ENCODE peak calls at places on chromosomes 2 and 18, in six cellular contexts. J is IMR-90, N is lower lobe of right lung, T is A673, U is left ventricle myocardium inferior, H is upper lobe of right lung. B is an unnamed sample.

GRCh38 chr18:8835556-8835955 is 130.2 kb downstream of the MTCL1 start:
- DNase-seq in J (peak), N (no peak), T (no peak), U (no peak), H (no peak), B (no peak)

GRCh38 chr2:55155764-55156221 is 76.3 kb downstream of the CLHC1 start:
- DNase-seq in J (peak), N (no peak), T (no peak), U (no peak), H (no peak), B (no peak)

GRCh38 chr2:180523629-180524340 is 456.6 kb upstream of the UBE2E3 start:
- DNase-seq in J (peak), N (no peak), T (no peak), U (no peak), H (no peak), B (no peak)

GRCh38 chr2:81077396-81077795 is 772.8 kb upstream of the LRRTM1 start:
- DNase-seq in J (no peak), N (no peak), T (no peak), U (no peak), H (no peak), B (no peak)

GRCh38 chr2:134227666-134228065 is 26.2 kb upstream of the MGAT5 start:
- DNase-seq in J (no peak), N (no peak), T (no peak), U (no peak), H (no peak), B (no peak)

GRCh38 chr2:223674998-223675609 is 72.9 kb upstream of the SCG2 start:
- DNase-seq in J (peak), N (no peak), T (peak), U (no peak), H (no peak), B (no peak)

GRCh38 chr2:94870392-94871225 is 621 bp upstream of the TEKT4 start:
- DNase-seq in J (no peak), N (peak), T (peak), U (peak), H (peak), B (peak)

GRCh38 chr2:227862741-227863588 is 8.5 kb upstream of the DAW1 start:
- DNase-seq in J (peak), N (no peak), T (peak), U (no peak), H (no peak), B (peak)

GRCh38 chr2:237901932-237902846 is 42.8 kb downstream of the RAMP1 start:
- DNase-seq in J (no peak), N (peak), T (no peak), U (no peak), H (peak), B (no peak)

GRCh38 chr2:111975053-111975552 is 76.7 kb downstream of the MERTK start:
- DNase-seq in J (peak), N (no peak), T (peak), U (no peak), H (no peak), B (no peak)

GRCh38 chr2:61179701-61180639 is 18.0 kb downstream of the C2orf74 start:
- DNase-seq in J (peak), N (no peak), T (peak), U (peak), H (no peak), B (peak)

GRCh38 chr2:122077114-122077513 is 321.7 kb downstream of the TSN start:
- DNase-seq in J (no peak), N (no peak), T (no peak), U (no peak), H (no peak), B (no peak)

GRCh38 chr2:232335859-232336215 is 42.7 kb upstream of the ALPP start:
- DNase-seq in J (no peak), N (peak), T (no peak), U (no peak), H (peak), B (no peak)

GRCh38 chr2:236101311-236101950 is 66.8 kb downstream of the GBX2 start:
- DNase-seq in J (no peak), N (no peak), T (no peak), U (no peak), H (no peak), B (no peak)

GRCh38 chr2:10654069-10654468 is 35.7 kb downstream of the NOL10 start:
- DNase-seq in J (peak), N (no peak), T (peak), U (no peak), H (no peak), B (no peak)

GRCh38 chr2:240388471-240389301 is 46.8 kb upstream of the GPC1 start:
- DNase-seq in J (no peak), N (peak), T (no peak), U (no peak), H (no peak), B (no peak)

GRCh38 chr2:54570925-54571694 is 115.0 kb downstream of the SPTBN1 start:
- DNase-seq in J (peak), N (peak), T (no peak), U (peak), H (peak), B (no peak)

GRCh38 chr2:8819194-8819593 is 18.2 kb downstream of the KIDINS220 start:
- DNase-seq in J (peak), N (no peak), T (no peak), U (no peak), H (no peak), B (no peak)

GRCh38 chr2:56448403-56448998 is 264.7 kb downstream of the CCDC85A start:
- DNase-seq in J (no peak), N (no peak), T (no peak), U (no peak), H (no peak), B (no peak)

GRCh38 chr2:215002500-215002899 is 135.9 kb downstream of the ABCA12 start:
- DNase-seq in J (peak), N (no peak), T (peak), U (no peak), H (no peak), B (no peak)

GRCh38 chr2:231900486-231900942 is 25.7 kb downstream of the NPPC start:
- DNase-seq in J (peak), N (peak), T (peak), U (peak), H (peak), B (peak)

GRCh38 chr2:29014811-29015414 is 33.8 kb downstream of the TOGARAM2 start:
- DNase-seq in J (peak), N (peak), T (peak), U (peak), H (no peak), B (peak)
- H3K4me3 ChIP-seq in J (no peak), N (no peak), T (no peak), U (peak), H (no peak), B (peak)

GRCh38 chr2:167127135-167127534 is 238.9 kb downstream of the XIRP2 start:
- DNase-seq in J (peak), N (no peak), T (peak), U (no peak), H (no peak), B (no peak)
- TF ChIP-seq CTCF in J (peak), N (peak), T (peak), U (peak), H (peak), B (peak)

DNA sequence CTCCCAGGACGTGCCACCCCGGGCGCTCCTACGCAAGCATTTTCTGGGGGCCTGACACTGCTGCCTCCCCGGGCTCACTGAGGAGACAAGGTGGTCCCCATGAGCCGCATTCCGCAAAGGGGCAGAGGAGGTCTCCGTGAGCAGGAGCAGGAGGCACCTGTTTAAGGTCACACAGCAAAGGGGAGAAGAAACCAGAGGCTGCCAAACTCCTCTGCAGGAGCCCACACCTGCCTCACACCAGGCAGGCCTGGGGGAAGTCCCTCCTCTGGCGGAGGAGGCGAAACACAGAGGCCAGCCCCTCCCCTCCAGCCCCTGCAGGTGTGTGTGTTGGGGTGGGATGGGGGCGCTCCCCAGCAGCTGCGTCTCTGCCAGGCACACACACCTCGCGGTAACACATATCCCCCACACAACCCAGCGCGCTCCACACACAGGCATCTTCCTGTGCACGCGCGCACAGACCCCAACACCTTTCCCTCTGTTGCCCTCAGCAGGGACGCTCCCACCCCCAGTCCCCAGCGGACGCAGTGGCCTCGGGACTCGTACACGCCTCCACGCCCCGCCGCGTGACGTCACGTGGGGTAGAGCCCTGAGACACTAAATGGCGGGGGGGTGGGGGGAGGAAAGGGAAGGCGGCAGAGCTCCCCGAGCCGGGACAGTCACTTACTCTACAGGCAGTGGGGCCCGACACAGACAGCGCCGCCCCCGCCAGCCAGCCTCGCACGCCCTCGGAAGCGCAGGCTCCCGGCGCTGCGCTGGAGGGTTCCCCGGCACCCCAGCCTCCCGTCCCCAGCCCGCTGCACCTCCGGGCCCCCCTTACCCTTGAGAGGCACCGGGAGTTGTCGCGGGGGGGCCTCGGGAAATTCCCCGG is 537 bp upstream of the WNT10A start:
- DNase-seq in J (no peak), N (peak), T (peak), U (no peak), H (peak), B (no peak)
- H3K27ac ChIP-seq in J (no peak), N (no peak), T (no peak), U (no peak), H (no peak), B (no peak)

GRCh38 chr18:26575865-26576217 is 27.5 kb upstream of the KCTD1 start:
- DNase-seq in J (no peak), N (no peak), T (no peak), U (no peak), H (no peak), B (no peak)
- H3K4me3 ChIP-seq in J (no peak), N (peak), T (no peak), U (peak), H (peak), B (no peak)

GRCh38 chr2:175107146-175107545 is 60.9 kb downstream of the ATF2 start:
- DNase-seq in J (peak), N (no peak), T (no peak), U (no peak), H (no peak), B (no peak)

GRCh38 chr2:175111200-175111657 is 56.8 kb downstream of the ATF2 start:
- DNase-seq in J (peak), N (no peak), T (peak), U (no peak), H (no peak), B (no peak)
- TF ChIP-seq CTCF in J (peak), N (peak), T (peak), U (peak), H (peak), B (peak)

GRCh38 chr2:138441916-138442315 is 59.7 kb upstream of the SPOPL start:
- DNase-seq in J (no peak), N (no peak), T (no peak), U (no peak), H (no peak), B (no peak)

GRCh38 chr2:138446043-138446442 is 55.5 kb upstream of the SPOPL start:
- DNase-seq in J (no peak), N (no peak), T (no peak), U (no peak), H (no peak), B (no peak)

GRCh38 chr2:138439733-138440132 is 61.8 kb upstream of the SPOPL start:
- DNase-seq in J (no peak), N (no peak), T (no peak), U (no peak), H (no peak), B (no peak)

GRCh38 chr2:138447889-138448570 is 53.5 kb upstream of the SPOPL start:
- DNase-seq in J (no peak), N (no peak), T (no peak), U (no peak), H (no peak), B (no peak)

DNA sequence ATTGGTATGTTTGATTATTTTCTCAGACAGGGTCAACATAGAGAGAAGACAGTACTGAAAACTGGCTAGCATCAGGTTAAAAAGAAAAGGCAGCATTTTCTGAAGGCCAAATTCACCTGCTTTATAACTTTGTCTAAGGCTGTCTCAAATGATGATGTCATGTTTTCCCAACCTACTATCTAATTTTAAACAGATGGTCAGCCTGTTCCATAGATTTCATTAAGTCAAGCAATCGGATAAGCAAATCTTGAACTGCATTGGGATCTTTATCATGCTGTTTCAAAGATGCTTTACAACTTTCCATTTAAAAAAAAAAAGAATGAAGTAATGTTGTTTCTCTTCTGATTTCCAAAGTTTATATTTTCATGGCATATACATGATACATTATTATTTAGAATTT is 56.3 kb upstream of the SPOPL start:
- DNase-seq in J (no peak), N (no peak), T (no peak), U (no peak), H (no peak), B (no peak)
- H3K27ac ChIP-seq in J (no peak), N (no peak), T (no peak), U (no peak), H (no peak), B (no peak)

DNA sequence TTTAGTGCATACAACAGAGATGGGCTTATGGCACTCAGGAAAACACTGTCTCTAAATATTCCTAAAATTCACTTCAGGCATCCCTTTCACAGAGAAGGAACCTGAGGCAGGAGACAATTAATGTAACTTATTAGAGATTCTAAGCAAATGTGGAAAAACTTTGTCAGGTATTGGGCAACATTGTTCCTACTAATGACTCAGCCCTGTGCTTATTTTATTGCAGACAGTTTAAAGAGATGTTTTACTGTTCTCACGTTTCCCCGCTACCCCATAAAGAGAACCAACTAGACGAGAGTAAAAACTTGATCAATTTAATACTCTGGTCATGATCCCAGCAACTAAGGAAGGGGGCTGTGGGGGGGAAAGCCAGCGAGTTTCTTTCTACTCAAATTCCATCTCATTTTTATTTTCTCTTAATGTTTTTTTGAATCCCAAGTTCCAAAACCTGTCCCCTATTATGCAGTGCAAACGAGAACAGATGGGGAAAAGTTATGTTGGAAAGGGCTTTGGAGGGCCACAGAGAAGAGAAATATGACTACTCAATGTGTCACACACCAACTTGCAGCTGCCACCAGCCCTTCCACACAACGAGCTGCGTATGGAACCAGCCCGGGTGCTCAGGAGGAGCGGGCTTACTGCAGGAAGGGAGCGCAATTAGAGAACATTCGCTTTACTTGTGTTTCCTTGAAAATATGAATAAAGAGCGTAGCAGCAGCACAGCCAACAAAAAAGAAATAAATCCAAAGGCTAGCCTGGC is 18.7 kb upstream of the ACVR1 start:
- DNase-seq in J (peak), N (no peak), T (no peak), U (no peak), H (no peak), B (no peak)
- H3K4me3 ChIP-seq in J (peak), N (no peak), T (no peak), U (no peak), H (no peak), B (no peak)

GRCh38 chr18:44897445-44898215 is 216.9 kb downstream of the SETBP1 start:
- DNase-seq in J (no peak), N (no peak), T (no peak), U (no peak), H (no peak), B (no peak)

GRCh38 chr18:44894011-44894410 is 213.3 kb downstream of the SETBP1 start:
- DNase-seq in J (no peak), N (no peak), T (no peak), U (no peak), H (no peak), B (no peak)

GRCh38 chr18:44893045-44893706 is 212.5 kb downstream of the SETBP1 start:
- DNase-seq in J (no peak), N (no peak), T (no peak), U (no peak), H (no peak), B (no peak)

GRCh38 chr18:44896817-44897216 is 216.1 kb downstream of the SETBP1 start:
- DNase-seq in J (no peak), N (no peak), T (no peak), U (no peak), H (no peak), B (no peak)

GRCh38 chr18:44895176-44895798 is 214.6 kb downstream of the SETBP1 start:
- DNase-seq in J (peak), N (no peak), T (peak), U (peak), H (no peak), B (no peak)
- TF ChIP-seq CTCF in J (peak), N (peak), T (peak), U (peak), H (peak), B (peak)

B was measured in right atrium auricular region.